ENCODE peak calls at places on chromosomes 6 and 20, in eight cellular contexts. R is cardiac muscle cell, G is uterus, M is body of pancreas, W is transverse colon, U is tibial nerve, L is IMR-90, N is small intestine. D is an unnamed sample.

GRCh38 chr6:110214338-110214737 is 34.1 kb downstream of the CDC40 start:
- DNase-seq in R (no peak), G (no peak), M (no peak), W (no peak), U (no peak), L (no peak), N (no peak), D (no peak)

GRCh38 chr6:81023007-81023582 is 729.4 kb downstream of the TENT5A start:
- DNase-seq in R (no peak), G (no peak), M (no peak), W (no peak), U (no peak), L (peak; percentile 2), N (no peak), D (no peak)

GRCh38 chr6:81606965-81607381 is 145.5 kb downstream of the TENT5A start:
- DNase-seq in R (no peak), G (no peak), M (no peak), W (no peak), U (no peak), L (peak; percentile 91), N (no peak), D (no peak)

GRCh38 chr6:119207973-119208725 is 129.7 kb upstream of the FAM184A start:
- DNase-seq in R (peak; percentile 73), G (no peak), M (no peak), W (no peak), U (no peak), L (peak; percentile 66), N (no peak), D (no peak)

GRCh38 chr6:21100959-21101358 is 492.6 kb upstream of the SOX4 start:
- DNase-seq in R (no peak), G (no peak), M (no peak), W (no peak), U (no peak), L (no peak), N (no peak), D (no peak)

GRCh38 chr6:45586216-45587171 is 208.8 kb upstream of the SUPT3H start:
- DNase-seq in R (no peak), G (no peak), M (no peak), W (no peak), U (no peak), L (no peak), N (no peak), D (peak; percentile 89)

GRCh38 chr6:120077489-120077888 is 727.9 kb upstream of the MAN1A1 start:
- DNase-seq in R (peak; percentile 6), G (no peak), M (no peak), W (no peak), U (no peak), L (no peak), N (no peak), D (no peak)

GRCh38 chr20:33096921-33097320 is 17.5 kb downstream of the BPIFB4 start:
- DNase-seq in R (peak; percentile 42), G (no peak), M (no peak), W (no peak), U (no peak), L (no peak), N (no peak), D (no peak)

GRCh38 chr6:89489078-89489477 is 56.1 kb downstream of the ANKRD6 start:
- DNase-seq in R (no peak), G (no peak), M (no peak), W (no peak), U (no peak), L (no peak), N (no peak), D (no peak)

GRCh38 chr6:11172501-11173337 is 59.7 kb downstream of the NEDD9 start:
- DNase-seq in R (peak; percentile 65), G (peak; percentile 66), M (peak; percentile 63), W (peak; percentile 75), U (peak; percentile 64), L (peak; percentile 27), N (peak; percentile 61), D (peak; percentile 65)

GRCh38 chr6:138765896-138766487 is 7.6 kb upstream of the CCDC28A start:
- DNase-seq in R (peak; percentile 67), G (no peak), M (no peak), W (no peak), U (no peak), L (peak; percentile 56), N (peak; percentile 45), D (peak; percentile 31)

GRCh38 chr20:2162125-2162822 is 60.6 kb downstream of the STK35 start:
- DNase-seq in R (no peak), G (no peak), M (no peak), W (no peak), U (no peak), L (peak; percentile 18), N (no peak), D (no peak)

GRCh38 chr6:5990776-5991175 is 15.9 kb downstream of the NRN1 start:
- DNase-seq in R (no peak), G (no peak), M (no peak), W (no peak), U (no peak), L (no peak), N (no peak), D (no peak)

GRCh38 chr20:2108987-2109386 is 7.4 kb downstream of the STK35 start:
- DNase-seq in R (peak; percentile 64), G (peak; percentile 44), M (no peak), W (no peak), U (no peak), L (peak; percentile 80), N (no peak), D (no peak)

GRCh38 chr6:154261688-154262397 is 94.8 kb downstream of the IPCEF1 start:
- DNase-seq in R (no peak), G (no peak), M (no peak), W (no peak), U (no peak), L (no peak), N (no peak), D (no peak)

GRCh38 chr6:3610206-3610605 is 141.3 kb downstream of the PXDC1 start:
- DNase-seq in R (peak; percentile 5), G (peak; percentile 29), M (no peak), W (no peak), U (no peak), L (peak; percentile 64), N (no peak), D (no peak)

GRCh38 chr6:33692078-33692759 is 19.3 kb downstream of the UQCC2 start:
- DNase-seq in R (peak; percentile 72), G (no peak), M (no peak), W (no peak), U (no peak), L (no peak), N (no peak), D (no peak)

GRCh38 chr20:667351-668034 is 8.1 kb downstream of the SCRT2 start:
- DNase-seq in R (peak; percentile 46), G (no peak), M (peak; percentile 40), W (peak; percentile 54), U (peak; percentile 35), L (peak; percentile 34), N (peak; percentile 39), D (peak; percentile 26)

GRCh38 chr6:22468566-22468965 is 100.8 kb upstream of the HDGFL1 start:
- DNase-seq in R (no peak), G (no peak), M (no peak), W (no peak), U (no peak), L (peak; percentile 58), N (no peak), D (no peak)

GRCh38 chr20:59688999-59689398 is 84.7 kb downstream of the PHACTR3 start:
- DNase-seq in R (no peak), G (no peak), M (no peak), W (no peak), U (no peak), L (no peak), N (no peak), D (no peak)
- H3K9me3 ChIP-seq in R (no peaks in the 10 kb centered on the region), G (no peaks in the 10 kb centered on the region), M (no peaks in the 10 kb centered on the region), W (no peaks in the 10 kb centered on the region), U (no peaks in the 10 kb centered on the region), L (peaks cover 28% of the 10 kb centered on the region), N (no peaks in the 10 kb centered on the region), D (no peaks in the 10 kb centered on the region)

GRCh38 chr6:24668997-24669361 is 2.1 kb downstream of the ACOT13 start:
- DNase-seq in R (no peak), G (no peak), M (no peak), W (no peak), U (no peak), L (no peak), N (no peak), D (no peak)

GRCh38 chr6:24672573-24673182 is 5.8 kb downstream of the ACOT13 start:
- DNase-seq in R (no peak), G (no peak), M (no peak), W (no peak), U (no peak), L (no peak), N (peak; percentile 74), D (no peak)

DNA sequence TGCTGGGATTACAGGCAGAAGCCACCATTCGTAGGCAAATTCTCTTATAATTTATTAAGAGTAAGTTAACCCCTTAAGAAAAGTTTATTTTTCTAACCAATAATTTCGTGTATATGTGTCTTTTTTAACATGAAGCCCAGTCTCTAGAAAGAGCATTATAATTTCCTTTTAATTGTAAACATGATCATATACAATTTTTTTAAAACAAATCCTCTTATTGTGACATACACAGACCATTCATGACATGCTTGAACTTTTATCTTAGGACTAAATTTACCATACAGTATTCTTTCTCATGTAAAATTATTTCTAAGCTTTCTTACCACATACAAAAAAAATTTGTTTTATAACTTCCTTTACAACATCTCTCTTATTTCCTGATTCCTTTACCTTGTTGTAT is 6.7 kb downstream of the ACOT13 start:
- DNase-seq in R (no peak), G (no peak), M (no peak), W (no peak), U (no peak), L (no peak), N (no peak), D (no peak)
- H3K9me3 ChIP-seq in R (no peaks in the 10 kb centered on the region), G (no peaks in the 10 kb centered on the region), M (no peaks in the 10 kb centered on the region), W (peaks cover 8% of the 10 kb centered on the region), U (peaks cover 3% of the 10 kb centered on the region), L (peaks cover 9% of the 10 kb centered on the region), N (peaks cover 1% of the 10 kb centered on the region), D (no peaks in the 10 kb centered on the region)

GRCh38 chr6:167578371-167578901 is 248.3 kb upstream of the AFDN start:
- DNase-seq in R (no peak), G (no peak), M (no peak), W (no peak), U (no peak), L (no peak), N (no peak), D (no peak)
- H3K9me3 ChIP-seq in R (no peaks in the 10 kb centered on the region), G (no peaks in the 10 kb centered on the region), M (no peaks in the 10 kb centered on the region), W (peaks cover 3% of the 10 kb centered on the region), U (no peaks in the 10 kb centered on the region), L (peaks cover 51% of the 10 kb centered on the region), N (no peaks in the 10 kb centered on the region), D (no peaks in the 10 kb centered on the region)

DNA sequence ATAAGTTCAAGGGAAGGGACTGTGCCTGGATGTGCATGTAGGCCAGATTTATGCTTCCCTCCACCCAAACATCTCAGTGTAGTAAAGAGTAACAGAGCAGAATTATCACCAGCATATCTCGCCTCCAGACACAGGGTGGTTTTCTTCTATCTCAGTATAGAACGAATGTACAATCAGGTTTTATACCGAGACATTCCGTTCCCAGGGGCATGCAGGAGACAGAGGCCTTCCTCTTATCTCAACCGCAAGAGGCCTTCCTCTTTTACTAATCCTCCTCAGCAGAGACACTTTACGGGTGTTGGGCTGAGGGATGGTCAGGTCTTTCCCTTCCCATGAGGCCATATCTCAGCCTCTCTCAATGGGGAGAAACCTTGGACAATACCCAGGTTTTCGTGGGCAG is 36.5 kb upstream of the MC3R start:
- DNase-seq in R (no peak), G (no peak), M (no peak), W (no peak), U (no peak), L (no peak), N (no peak), D (no peak)
- H3K9me3 ChIP-seq in R (no peaks in the 10 kb centered on the region), G (no peaks in the 10 kb centered on the region), M (no peaks in the 10 kb centered on the region), W (no peaks in the 10 kb centered on the region), U (no peaks in the 10 kb centered on the region), L (peaks cover 7% of the 10 kb centered on the region), N (no peaks in the 10 kb centered on the region), D (no peaks in the 10 kb centered on the region)

GRCh38 chr20:63077705-63078104 is 70.9 kb upstream of the BHLHE23 start:
- DNase-seq in R (no peak), G (no peak), M (no peak), W (no peak), U (no peak), L (no peak), N (no peak), D (no peak)
- H3K9me3 ChIP-seq in R (no peaks in the 10 kb centered on the region), G (peaks cover 15% of the 10 kb centered on the region), M (no peaks in the 10 kb centered on the region), W (peaks cover 15% of the 10 kb centered on the region), U (no peaks in the 10 kb centered on the region), L (no peaks in the 10 kb centered on the region), N (no peaks in the 10 kb centered on the region), D (no peaks in the 10 kb centered on the region)